ENCODE peak calls at places on chromosomes 2 and 18, in nine cellular contexts. M, R, T, J, V, L, B, E and C are unnamed samples.

GRCh38 chr2:188238386-188238785 is 53.3 kb upstream of the GULP1 start:
- DNase-seq in V (no peak), M (no peak), J (no peak), L (no peak), E (no peak), B (no peak), T (no peak), R (no peak), C (no peak)

GRCh38 chr18:38759457-38759856 is 1193.9 kb upstream of the CELF4 start:
- DNase-seq in R (no peak), J (no peak), L (no peak), M (no peak), E (no peak), B (no peak), V (no peak), T (no peak), C (no peak)

GRCh38 chr2:54589340-54590215 is 133.5 kb downstream of the SPTBN1 start:
- DNase-seq in T (peak), J (peak), V (no peak), L (peak), B (peak), M (no peak), E (peak), R (no peak), C (no peak)

GRCh38 chr2:56729212-56729611 is 545.4 kb downstream of the CCDC85A start:
- DNase-seq in V (no peak), J (no peak), M (no peak), E (no peak), R (no peak), L (no peak), B (no peak), T (no peak), C (no peak)

GRCh38 chr2:95348609-95349567 is 51.7 kb downstream of the KCNIP3 start:
- DNase-seq in E (no peak), M (peak), V (no peak), T (no peak), L (no peak), J (peak), B (no peak), R (peak), C (peak)

GRCh38 chr2:217956895-217957457 is 45.8 kb downstream of the TNS1 start:
- DNase-seq in T (no peak), R (peak), J (peak), V (no peak), B (no peak), E (no peak), L (peak), M (peak), C (peak)

GRCh38 chr2:660477-661214 is 16.6 kb downstream of the TMEM18 start:
- DNase-seq in T (no peak), L (no peak), E (no peak), B (no peak), M (no peak), R (no peak), J (no peak), V (no peak), C (no peak)

GRCh38 chr2:28635251-28635650 is 116.4 kb upstream of the PPP1CB start:
- DNase-seq in T (no peak), E (no peak), R (no peak), L (no peak), J (peak), M (peak), V (peak), B (no peak), C (no peak)

GRCh38 chr2:212385241-212385640 is 153.4 kb downstream of the ERBB4 start:
- DNase-seq in R (no peak), L (no peak), M (no peak), V (no peak), B (no peak), J (no peak), E (no peak), T (no peak), C (no peak)

GRCh38 chr18:6606411-6607085 is 123.0 kb upstream of the ARHGAP28 start:
- DNase-seq in J (no peak), M (no peak), T (no peak), E (no peak), B (no peak), V (no peak), L (no peak), R (no peak), C (no peak)

GRCh38 chr18:6600667-6601066 is 128.8 kb upstream of the ARHGAP28 start:
- DNase-seq in M (no peak), L (no peak), V (no peak), B (no peak), R (no peak), T (no peak), E (no peak), J (no peak), C (peak)

GRCh38 chr18:6598657-6599056 is 130.9 kb upstream of the ARHGAP28 start:
- DNase-seq in J (no peak), T (no peak), B (no peak), R (no peak), M (no peak), E (no peak), L (no peak), V (no peak), C (no peak)

GRCh38 chr18:6605115-6605869 is 124.2 kb upstream of the ARHGAP28 start:
- DNase-seq in R (no peak), V (no peak), M (no peak), E (no peak), T (no peak), L (no peak), J (no peak), B (no peak), C (no peak)

DNA sequence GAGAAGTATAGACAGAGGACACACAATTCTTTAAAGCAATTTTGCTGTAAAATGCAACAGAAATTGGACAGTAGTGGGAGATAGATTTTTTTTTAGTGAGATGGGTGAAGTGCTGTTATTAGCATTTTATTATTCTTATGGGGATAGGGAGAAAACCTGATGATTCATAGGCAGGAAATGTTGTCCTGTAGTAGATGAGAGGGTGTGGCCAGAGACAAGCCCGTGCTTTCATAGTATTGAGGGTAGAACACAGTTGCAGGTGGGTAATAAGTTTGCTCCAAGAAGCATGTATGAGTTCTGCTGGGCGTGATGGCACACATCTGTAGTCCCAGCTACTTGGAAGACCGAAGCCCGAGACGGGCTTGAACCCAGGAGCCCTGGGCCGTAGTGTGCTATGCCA is 128.3 kb upstream of the ARHGAP28 start:
- DNase-seq in E (no peak), L (no peak), V (no peak), B (no peak), R (no peak), T (no peak), M (no peak), J (no peak), C (no peak)
- TF ChIP-seq EP300 in E (no peak), L (no peak), V (no peak), B (no peak), R (no peak), T (no peak), M (no peak), J (no peak), C (no peak)

GRCh38 chr2:126884861-126885481 is 13.7 kb upstream of the TEX51 start:
- DNase-seq in L (no peak), T (no peak), B (no peak), V (no peak), E (no peak), M (no peak), J (no peak), R (no peak), C (no peak)

GRCh38 chr2:126887506-126887905 is 11.2 kb upstream of the TEX51 start:
- DNase-seq in E (no peak), J (no peak), B (no peak), M (no peak), V (no peak), R (peak), L (no peak), T (no peak), C (no peak)

GRCh38 chr2:126886201-126886905 is 12.3 kb upstream of the TEX51 start:
- DNase-seq in L (peak), B (peak), M (peak), E (no peak), T (peak), V (peak), R (peak), J (no peak), C (peak)

GRCh38 chr2:126886906-126887280 is 11.8 kb upstream of the TEX51 start:
- DNase-seq in M (no peak), T (no peak), V (no peak), E (no peak), L (no peak), R (peak), B (no peak), J (no peak), C (peak)

DNA sequence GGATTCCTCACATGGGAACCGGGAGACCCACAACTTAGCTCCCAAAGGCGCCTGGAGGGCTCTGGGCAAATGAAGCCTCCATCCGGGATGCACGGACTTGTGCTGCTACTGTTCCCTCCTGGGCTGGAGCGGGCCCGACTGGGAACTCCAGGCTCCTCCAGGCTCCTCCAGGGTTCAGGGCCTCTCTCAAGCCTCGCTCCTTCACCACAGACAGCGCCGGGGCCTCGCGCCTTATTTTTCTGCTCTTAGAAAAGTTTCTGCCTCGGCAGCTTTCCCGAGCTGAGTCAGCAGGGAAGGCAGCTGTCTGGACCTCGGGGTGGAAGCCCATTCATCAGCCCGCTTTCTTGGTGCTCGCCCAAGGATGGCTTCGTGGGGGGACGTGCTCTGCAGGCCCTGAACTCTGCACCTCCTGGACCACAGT is 13.0 kb upstream of the TEX51 start:
- DNase-seq in J (no peak), E (no peak), M (peak), T (no peak), R (peak), B (no peak), L (no peak), V (peak), C (peak)
- H3K4me3 ChIP-seq in J (peak), E (no peak), M (peak), T (peak), R (peak), B (no peak), L (peak), V (peak), C (peak)

DNA sequence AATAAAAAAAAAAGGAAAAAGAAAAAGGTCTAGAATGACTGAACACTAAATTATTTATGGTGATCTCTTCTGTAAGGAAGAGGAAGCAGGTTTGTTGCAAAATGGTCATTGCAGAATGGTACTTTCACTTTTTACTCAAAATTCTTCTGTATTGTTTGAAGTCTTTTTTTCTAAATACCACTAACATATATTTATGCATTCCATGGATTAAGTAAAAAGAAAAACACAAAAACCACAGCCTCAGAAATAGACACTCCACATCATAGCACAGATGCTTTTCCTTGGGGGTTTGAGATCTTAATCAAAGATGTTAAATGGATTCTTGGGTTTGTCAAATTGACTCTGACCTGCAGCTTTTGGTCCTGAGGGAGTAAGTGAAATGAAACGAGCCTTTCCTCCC is 47.4 kb downstream of the RHOB start:
- DNase-seq in E (no peak), L (no peak), V (no peak), M (no peak), T (no peak), B (no peak), J (no peak), R (no peak), C (no peak)
- TF ChIP-seq EP300 in E (no peak), L (no peak), V (no peak), M (no peak), T (no peak), B (no peak), J (no peak), R (no peak), C (no peak)

DNA sequence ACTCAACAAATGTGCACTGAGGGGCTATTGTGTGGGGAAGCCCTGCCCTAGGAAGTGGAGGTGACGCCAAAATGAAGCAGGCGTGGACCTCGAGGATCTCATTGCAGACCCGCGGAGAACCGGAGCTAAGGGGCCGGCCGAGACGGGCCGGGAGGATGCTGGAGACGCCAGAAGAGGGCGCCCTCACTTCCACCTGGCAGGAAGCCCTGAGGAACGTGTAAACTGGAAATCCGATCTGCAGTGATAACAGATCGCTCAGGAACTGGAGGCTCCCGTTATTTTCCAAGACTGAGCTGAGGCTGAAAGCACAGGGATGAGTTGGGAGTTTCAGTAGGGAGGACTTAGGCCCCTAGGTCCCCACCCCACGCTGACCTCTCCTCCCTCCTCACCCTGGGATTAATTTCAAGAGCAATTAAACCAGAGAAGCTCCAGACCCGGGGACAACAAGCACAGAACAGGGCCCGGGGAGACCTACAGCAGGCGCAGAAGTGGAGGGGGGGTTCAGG is 7.6 kb upstream of the COL6A3 start:
- DNase-seq in R (peak), E (peak), L (peak), M (peak), J (peak), T (peak), V (peak), B (peak), C (peak)
- H3K4me3 ChIP-seq in R (no peak), E (no peak), L (no peak), M (peak), J (peak), T (peak), V (no peak), B (no peak), C (no peak)

GRCh38 chr2:42770288-42771131 is 6.6 kb upstream of the OXER1 start:
- DNase-seq in R (peak), T (peak), B (peak), E (peak), M (peak), J (peak), V (no peak), L (no peak), C (peak)

GRCh38 chr2:42775186-42775585 is 11.3 kb upstream of the OXER1 start:
- DNase-seq in R (no peak), V (no peak), M (no peak), L (no peak), T (no peak), E (no peak), B (no peak), J (no peak), C (no peak)

GRCh38 chr2:42771546-42772153 is 7.7 kb upstream of the OXER1 start:
- DNase-seq in J (peak), E (peak), T (no peak), B (no peak), L (no peak), R (peak), M (peak), V (no peak), C (no peak)

GRCh38 chr2:42777883-42778805 is 14.2 kb upstream of the OXER1 start:
- DNase-seq in V (no peak), E (no peak), L (no peak), R (no peak), J (no peak), B (no peak), M (peak), T (no peak), C (no peak)

DNA sequence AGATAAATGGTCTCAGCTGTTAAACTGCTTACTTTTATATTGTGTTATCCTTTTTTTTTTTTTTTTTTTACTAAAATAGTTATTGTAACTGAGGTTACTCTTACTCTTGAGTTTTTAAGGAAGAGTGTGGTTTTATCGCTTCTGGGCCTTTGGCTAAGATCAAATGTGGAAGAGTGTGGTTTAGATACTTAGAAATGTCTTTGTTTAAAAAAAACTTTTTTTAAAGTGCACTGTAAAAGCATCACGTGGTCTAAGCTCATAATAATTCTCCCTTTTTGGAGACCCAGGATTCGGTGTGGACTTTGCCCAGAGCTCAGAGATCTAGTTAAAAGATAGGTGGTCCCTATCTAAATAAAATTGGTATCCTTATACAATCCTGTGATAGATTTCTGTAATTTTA is 11.9 kb upstream of the OXER1 start:
- DNase-seq in M (no peak), V (no peak), R (no peak), L (no peak), E (no peak), B (no peak), J (no peak), T (no peak), C (no peak)
- TF ChIP-seq EP300 in M (no peak), V (no peak), R (no peak), L (no peak), E (no peak), B (no peak), J (no peak), T (no peak), C (no peak)

DNA sequence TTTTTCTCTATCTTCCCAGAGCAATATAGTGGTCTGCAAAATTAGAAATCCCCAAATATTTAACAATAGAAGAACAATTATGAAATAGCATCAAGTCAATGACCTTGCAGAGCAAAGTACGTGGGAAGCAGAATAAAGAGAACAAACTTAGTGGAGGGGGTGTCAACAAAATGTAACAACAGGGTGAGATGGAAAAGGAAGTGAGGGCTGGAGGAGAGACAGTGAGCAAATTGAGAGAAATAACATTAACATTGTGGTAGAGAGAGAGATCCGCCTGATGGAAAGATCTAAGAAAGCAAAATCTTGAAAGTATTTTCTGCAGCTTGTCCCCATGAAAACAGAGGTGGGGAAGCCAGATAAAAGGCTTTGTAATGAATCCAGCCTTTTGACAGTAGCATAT is 23.4 kb downstream of the ARHGAP15 start:
- DNase-seq in R (no peak), V (no peak), E (no peak), T (no peak), M (no peak), B (no peak), L (no peak), J (no peak), C (no peak)
- H3K4me3 ChIP-seq in R (no peak), V (no peak), E (no peak), T (no peak), M (no peak), B (no peak), L (no peak), J (no peak), C (no peak)

GRCh38 chr18:9343577-9343976 is 9.0 kb downstream of the TWSG1 start:
- DNase-seq in L (no peak), J (no peak), T (no peak), V (no peak), E (no peak), R (no peak), B (no peak), M (no peak), C (no peak)
- TF ChIP-seq EP300 in L (no peak), J (no peak), T (no peak), V (no peak), E (no peak), R (no peak), B (no peak), M (no peak), C (no peak)